ENCODE peak calls at places on chromosomes 3 and 15, in eight cellular contexts. H is fibroblast of mammary gland, N is WTC11, U is AG09309, E is PC-9, T is astrocyte of the spinal cord, O is neural progenitor cell, X is mesothelial cell of epicardium. A is an unnamed sample.

GRCh38 chr3:124034016-124034808 is 42.3 kb upstream of the ROPN1 start:
- DNase-seq in H (peak; percentile 1), N (no peak), U (no peak), E (no peak), T (peak; percentile 3), O (peak; percentile 54), X (peak; percentile 63), A (no peak)

GRCh38 chr15:43244092-43244491 is 22.6 kb downstream of the TGM5 start:
- DNase-seq in H (no peak), N (no peak), U (no peak), E (no peak), T (no peak), O (no peak), X (no peak), A (no peak)

GRCh38 chr15:40906101-40906946 is 12.1 kb downstream of the VPS18 start:
- DNase-seq in H (peak; percentile 97), N (peak; percentile 95), U (peak; percentile 89), E (peak; percentile 98), T (peak; percentile 93), O (peak; percentile 92), X (peak; percentile 92), A (peak; percentile 71)

GRCh38 chr15:48522911-48523310 is 122.6 kb downstream of the FBN1 start:
- DNase-seq in H (no peak), N (no peak), U (no peak), E (no peak), T (peak; percentile 60), O (no peak), X (no peak), A (no peak)

GRCh38 chr15:77546050-77546501 is 86.6 kb downstream of the LINGO1 start:
- DNase-seq in H (peak; percentile 81), N (no peak), U (peak; percentile 51), E (peak; percentile 64), T (peak; percentile 59), O (no peak), X (no peak), A (no peak)

GRCh38 chr3:23086831-23087230 is 116.3 kb upstream of the UBE2E2 start:
- DNase-seq in H (no peak), N (no peak), U (no peak), E (no peak), T (no peak), O (no peak), X (no peak), A (no peak)

GRCh38 chr3:156620260-156620659 is 54.1 kb upstream of the TIPARP start:
- DNase-seq in H (peak; percentile 37), N (no peak), U (no peak), E (no peak), T (no peak), O (no peak), X (no peak), A (no peak)

GRCh38 chr3:105747056-105747455 is 121.8 kb downstream of the CBLB start:
- DNase-seq in H (peak; percentile 92), N (no peak), U (peak; percentile 17), E (no peak), T (peak; percentile 68), O (no peak), X (no peak), A (no peak)

GRCh38 chr3:155097009-155097349 is 16.9 kb downstream of the MME start:
- DNase-seq in H (no peak), N (no peak), U (no peak), E (no peak), T (no peak), O (no peak), X (no peak), A (no peak)

DNA sequence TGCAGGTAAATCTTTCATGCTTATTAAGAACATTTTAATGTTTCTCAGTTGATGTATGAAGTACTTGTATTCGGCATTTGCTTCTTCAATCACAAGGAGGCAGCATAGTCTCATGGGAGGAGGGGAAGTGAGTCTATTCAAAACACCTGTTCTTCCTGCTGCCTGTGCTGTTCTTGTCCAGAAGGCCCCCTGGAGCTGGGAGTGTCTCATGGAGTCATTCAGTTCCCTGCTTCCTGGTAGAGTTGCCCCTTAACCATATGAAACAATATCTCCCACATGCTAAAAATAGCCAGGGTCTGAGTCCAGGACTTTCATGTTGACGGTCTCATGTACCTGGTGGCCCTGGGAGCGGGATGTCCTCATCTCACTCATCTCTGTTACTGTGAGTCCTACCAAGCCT is 15.5 kb upstream of the PPP1R2 start:
- DNase-seq in H (peak; percentile 63), N (no peak), U (peak; percentile 10), E (peak; percentile 51), T (no peak), O (peak; percentile 58), X (no peak), A (no peak)
- TF ChIP-seq CTCF in H (peak; percentile 56), N (no peak), U (peak; percentile 30), E (peak; percentile 74), T (peak; percentile 31), O (peak; percentile 59), X (no peak), A (peak; percentile 59)

DNA sequence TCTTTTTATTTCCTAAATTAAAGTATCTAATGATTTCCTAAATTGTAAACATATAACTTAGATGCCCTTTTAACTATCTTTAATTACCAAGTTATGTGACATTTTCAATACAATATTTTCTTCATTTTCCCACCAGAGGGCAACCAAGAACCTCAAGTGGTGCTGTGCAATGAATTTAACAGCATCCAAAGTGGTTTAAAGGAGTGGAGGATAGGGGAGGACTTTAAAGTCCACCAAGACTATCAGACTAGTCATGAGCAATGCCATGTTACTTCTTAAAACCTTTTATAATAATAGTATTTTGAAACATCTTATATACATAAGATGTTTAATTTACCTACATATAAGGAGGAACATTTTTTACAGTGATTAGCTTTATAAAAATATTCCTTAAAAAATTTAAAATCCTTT is 74.4 kb downstream of the DLG1 start:
- DNase-seq in H (peak; percentile 71), N (no peak), U (peak; percentile 13), E (peak; percentile 14), T (peak; percentile 66), O (peak; percentile 71), X (no peak), A (no peak)
- TF ChIP-seq CTCF in H (peak; percentile 65), N (no peak), U (peak; percentile 50), E (peak; percentile 91), T (peak; percentile 52), O (peak; percentile 77), X (peak; percentile 46), A (peak; percentile 76)

GRCh38 chr3:127746400-127747057 is 73.8 kb downstream of the ABTB1 start:
- DNase-seq in H (no peak), N (no peak), U (no peak), E (peak; percentile 92), T (no peak), O (no peak), X (peak; percentile 44), A (no peak)
- TF ChIP-seq CTCF in H (no peak), N (no peak), U (peak; percentile 12), E (peak; percentile 66), T (peak; percentile 22), O (no peak), X (peak; percentile 9), A (no peak)

GRCh38 chr15:67906382-67906781 is 66.5 kb upstream of the RNU6-1 start:
- DNase-seq in H (no peak), N (no peak), U (no peak), E (no peak), T (no peak), O (no peak), X (no peak), A (no peak)
- TF ChIP-seq CTCF in H (peak; percentile 28), N (no peak), U (peak; percentile 43), E (no peak), T (peak; percentile 43), O (peak; percentile 37), X (no peak), A (peak; percentile 23)

DNA sequence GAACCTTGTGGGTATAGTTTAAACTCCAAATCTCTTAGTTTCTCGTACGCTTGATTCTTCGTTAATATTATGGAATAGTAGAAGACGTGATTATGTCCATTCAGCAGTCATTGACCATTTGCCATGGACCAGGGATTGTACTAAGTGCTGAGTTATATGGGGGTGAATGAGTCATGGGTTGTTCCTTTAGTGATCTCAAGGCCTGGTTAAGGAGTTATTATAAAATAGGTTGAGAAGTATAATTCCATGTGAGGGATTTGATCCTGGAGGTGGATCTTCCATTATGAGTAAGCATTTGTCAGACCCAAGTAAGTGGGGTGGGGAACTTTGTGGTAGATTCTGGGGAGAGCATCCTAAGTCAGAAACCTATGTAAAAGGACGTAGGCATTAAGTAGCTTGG is 15.4 kb downstream of the NR2C2 start:
- DNase-seq in H (peak; percentile 86), N (no peak), U (peak; percentile 23), E (no peak), T (peak; percentile 50), O (no peak), X (no peak), A (no peak)
- TF ChIP-seq CTCF in H (no peak), N (no peak), U (no peak), E (no peak), T (no peak), O (no peak), X (no peak), A (no peak)

A was measured in D721Med.